ENCODE peak calls at places on chromosomes 12 and 14, in five cellular contexts. I is activated B cell treated with CpG ODN at 0.5 μM for 24 hours, Q is GM23338, X is AG04450, C is fibroblast of mammary gland. N is an unnamed sample.

GRCh38 chr12:6613015-6613775 is 6.0 kb upstream of the CHD4 start:
- DNase-seq in I (no peak), Q (peak; percentile 61), X (no peak), C (peak; percentile 77), N (peak; percentile 57)

GRCh38 chr12:69107541-69107940 is 131.8 kb upstream of the CPSF6 start:
- DNase-seq in I (no peak), Q (no peak), X (no peak), C (peak; percentile 51), N (no peak)

GRCh38 chr14:41299924-41300323 is 306.8 kb upstream of the LRFN5 start:
- DNase-seq in I (no peak), Q (peak; percentile 61), X (no peak), C (no peak), N (no peak)

GRCh38 chr12:1926274-1926673 is 7.8 kb upstream of the CACNA2D4 start:
- DNase-seq in I (no peak), Q (no peak), X (no peak), C (no peak), N (no peak)

GRCh38 chr12:114167431-114167830 is 201.3 kb upstream of the RBM19 start:
- DNase-seq in I (no peak), Q (no peak), X (peak; percentile 2), C (peak; percentile 86), N (no peak)

GRCh38 chr14:89309670-89310177 is 107.3 kb downstream of the FOXN3 start:
- DNase-seq in I (no peak), Q (no peak), X (no peak), C (no peak), N (no peak)

GRCh38 chr14:35155962-35156361 is 33.6 kb downstream of the PRORP start:
- DNase-seq in I (no peak), Q (peak; percentile 2), X (peak; percentile 15), C (peak; percentile 28), N (no peak)

GRCh38 chr12:11771895-11772502 is 122.5 kb downstream of the ETV6 start:
- DNase-seq in I (no peak), Q (no peak), X (no peak), C (peak; percentile 25), N (no peak)

GRCh38 chr14:102407258-102407657 is 44.5 kb downstream of the TECPR2 start:
- DNase-seq in I (no peak), Q (no peak), X (no peak), C (no peak), N (no peak)

GRCh38 chr12:55830601-55831406 is 1.4 kb upstream of the DNAJC14 start:
- DNase-seq in I (no peak), Q (peak; percentile 72), X (no peak), C (peak; percentile 66), N (peak; percentile 69)

GRCh38 chr12:59803735-59804134 is 207.9 kb downstream of the SLC16A7 start:
- DNase-seq in I (no peak), Q (peak; percentile 2), X (no peak), C (no peak), N (no peak)

GRCh38 chr12:131827961-131828534 is at the start of gene MMP17:
- DNase-seq in I (peak; percentile 69), Q (peak; percentile 94), X (no peak), C (peak; percentile 41), N (peak; percentile 82)

GRCh38 chr12:11824069-11824468 is 174.6 kb downstream of the ETV6 start:
- DNase-seq in I (no peak), Q (no peak), X (no peak), C (no peak), N (no peak)

GRCh38 chr14:51650721-51651387 is 856 bp upstream of the FRMD6 start:
- DNase-seq in I (no peak), Q (peak; percentile 47), X (no peak), C (peak; percentile 47), N (no peak)

GRCh38 chr12:91722072-91722471 is 423.6 kb downstream of the BTG1 start:
- DNase-seq in I (no peak), Q (no peak), X (no peak), C (peak; percentile 39), N (no peak)

GRCh38 chr14:23183479-23183878 is at the start of gene SLC7A8:
- DNase-seq in I (peak; percentile 20), Q (peak; percentile 78), X (no peak), C (no peak), N (no peak)

GRCh38 chr14:98298481-98299227 is 973.3 kb downstream of the BCL11B start:
- DNase-seq in I (no peak), Q (no peak), X (no peak), C (no peak), N (no peak)

GRCh38 chr12:45324391-45324790 is 108.5 kb downstream of the ANO6 start:
- DNase-seq in I (no peak), Q (no peak), X (no peak), C (no peak), N (no peak)

GRCh38 chr12:31017535-31017934 is 56.1 kb upstream of the DDX11 start:
- DNase-seq in I (no peak), Q (no peak), X (no peak), C (no peak), N (no peak)

GRCh38 chr14:67623114-67623513 is 3.4 kb downstream of the ARG2 start:
- DNase-seq in I (no peak), Q (peak; percentile 42), X (no peak), C (peak; percentile 49), N (no peak)

GRCh38 chr12:119710941-119711551 is 43.1 kb downstream of the PRKAB1 start:
- DNase-seq in I (no peak), Q (peak; percentile 10), X (no peak), C (no peak), N (no peak)

GRCh38 chr12:18750087-18750486 is 12.2 kb downstream of the CAPZA3 start:
- DNase-seq in I (no peak), Q (peak; percentile 14), X (no peak), C (peak; percentile 36), N (no peak)

GRCh38 chr12:47273191-47273626 is 193.4 kb upstream of the AMIGO2 start:
- DNase-seq in I (no peak), Q (no peak), X (no peak), C (no peak), N (no peak)

GRCh38 chr12:32789911-32790310 is 34.2 kb upstream of the YARS2 start:
- DNase-seq in I (no peak), Q (no peak), X (no peak), C (no peak), N (no peak)

GRCh38 chr14:20179880-20180279 is 10.8 kb upstream of the OR11G2 start:
- DNase-seq in I (no peak), Q (no peak), X (no peak), C (no peak), N (no peak)

DNA sequence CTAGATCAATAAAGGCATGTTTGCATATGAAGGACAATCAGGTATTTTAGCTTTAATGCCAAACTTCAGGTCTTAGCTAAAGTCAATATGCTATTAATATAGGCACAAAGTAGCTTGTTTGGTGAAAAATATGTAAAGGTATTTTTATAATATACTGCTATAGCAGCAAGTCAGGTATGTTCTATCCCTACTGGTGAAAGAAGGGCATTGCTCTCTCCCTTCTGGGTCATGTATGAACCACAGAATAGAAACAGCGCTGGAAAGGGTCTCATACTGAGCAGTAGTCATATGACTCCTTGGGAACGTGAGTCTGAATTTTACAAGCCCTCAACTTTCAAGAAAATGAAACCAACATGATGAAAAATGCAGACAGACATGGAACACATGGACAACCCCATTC is 314.6 kb downstream of the GRIN2B start:
- DNase-seq in I (no peak), Q (no peak), X (no peak), C (no peak), N (no peak)
- TF ChIP-seq CTCF in I (no peak), Q (no peak), X (no peak), C (no peak), N (no peak)

GRCh38 chr12:107760207-107760816 is 625 bp downstream of the PRDM4 start:
- DNase-seq in I (no peak), Q (peak; percentile 71), X (no peak), C (no peak), N (peak; percentile 43)

GRCh38 chr12:107759410-107759809 is 1.5 kb downstream of the PRDM4 start:
- DNase-seq in I (no peak), Q (no peak), X (peak; percentile 45), C (peak; percentile 93), N (no peak)

GRCh38 chr12:107761502-107761904 is 566 bp upstream of the PRDM4 start:
- DNase-seq in I (no peak), Q (peak; percentile 58), X (no peak), C (no peak), N (no peak)

GRCh38 chr12:107762874-107763273 is 1.9 kb upstream of the PRDM4 start:
- DNase-seq in I (no peak), Q (no peak), X (no peak), C (no peak), N (no peak)

GRCh38 chr12:107760817-107761501 is at the start of gene PRDM4:
- DNase-seq in I (peak; percentile 93), Q (peak; percentile 97), X (peak; percentile 82), C (peak; percentile 89), N (peak; percentile 98)
- TF ChIP-seq CTCF in I (no peak), Q (no peak), X (no peak), C (no peak), N (peak; percentile 86)

GRCh38 chr12:57540998-57541397 is 6.0 kb downstream of the DCTN2 start:
- DNase-seq in I (no peak), Q (no peak), X (no peak), C (no peak), N (no peak)

GRCh38 chr12:57545809-57546437 is 1.1 kb downstream of the DCTN2 start:
- DNase-seq in I (no peak), Q (peak; percentile 52), X (no peak), C (no peak), N (no peak)

GRCh38 chr12:57546438-57547365 is at the start of gene DCTN2:
- DNase-seq in I (peak; percentile 81), Q (peak; percentile 99), X (peak; percentile 91), C (peak; percentile 96), N (peak; percentile 99)

GRCh38 chr12:57541717-57542116 is 5.3 kb downstream of the DCTN2 start:
- DNase-seq in I (no peak), Q (no peak), X (no peak), C (no peak), N (no peak)

GRCh38 chr12:57543666-57544065 is 3.3 kb downstream of the DCTN2 start:
- DNase-seq in I (no peak), Q (no peak), X (no peak), C (no peak), N (no peak)
- TF ChIP-seq CTCF in I (no peak), Q (no peak), X (no peak), C (no peak), N (no peak)

GRCh38 chr14:59004012-59004411 is 184.5 kb upstream of the DAAM1 start:
- DNase-seq in I (no peak), Q (no peak), X (no peak), C (peak; percentile 6), N (no peak)
- TF ChIP-seq CTCF in I (no peak), Q (no peak), X (peak; percentile 36), C (no peak), N (no peak)

GRCh38 chr12:71478277-71478676 is 38.7 kb downstream of the LGR5 start:
- DNase-seq in I (no peak), Q (no peak), X (no peak), C (no peak), N (no peak)
- TF ChIP-seq CTCF in I (no peak), Q (peak; percentile 14), X (no peak), C (no peak), N (no peak)

GRCh38 chr12:122870163-122870842 is 25.6 kb downstream of the VPS37B start:
- DNase-seq in I (peak; percentile 9), Q (no peak), X (no peak), C (no peak), N (no peak)
- TF ChIP-seq CTCF in I (no peak), Q (no peak), X (no peak), C (no peak), N (no peak)

GRCh38 chr12:70724444-70724843 is 87.2 kb upstream of the PTPRB start:
- DNase-seq in I (no peak), Q (peak; percentile 64), X (no peak), C (peak; percentile 18), N (no peak)
- TF ChIP-seq CTCF in I (no peak), Q (peak; percentile 71), X (no peak), C (peak; percentile 44), N (peak; percentile 29)